ENCODE peak calls at places on chromosomes 11 and 22, in four cellular contexts. One of them, this sample, is unnamed.

GRCh38 chr11:12086271-12087074 is 23.9 kb upstream of the MICAL2 start:
- DNase-seq in HCT116: peak
- DNase-seq in IMR-90: peak
- DNase-seq in sigmoid colon: peak
- DNase-seq in this sample: no peak

GRCh38 chr11:123587559-123587958 is 66.9 kb downstream of the SCN3B start:
- DNase-seq in HCT116: no peak
- DNase-seq in IMR-90: no peak
- DNase-seq in sigmoid colon: no peak
- DNase-seq in this sample: no peak

GRCh38 chr11:64284962-64285884 is at the start of gene GPR137:
- DNase-seq in HCT116: no peak
- DNase-seq in IMR-90: peak
- DNase-seq in sigmoid colon: peak
- DNase-seq in this sample: peak

GRCh38 chr22:39661842-39662676 is 91.5 kb downstream of the CACNA1I start:
- DNase-seq in HCT116: no peak
- DNase-seq in IMR-90: no peak
- DNase-seq in sigmoid colon: no peak
- DNase-seq in this sample: no peak

GRCh38 chr22:19003518-19003917 is 67.4 kb upstream of the PRODH start:
- DNase-seq in HCT116: no peak
- DNase-seq in IMR-90: no peak
- DNase-seq in sigmoid colon: no peak
- DNase-seq in this sample: no peak

GRCh38 chr11:90803366-90803765 is 580.5 kb upstream of the CHORDC1 start:
- DNase-seq in HCT116: no peak
- DNase-seq in IMR-90: no peak
- DNase-seq in sigmoid colon: no peak
- DNase-seq in this sample: no peak

GRCh38 chr11:131668867-131669780 is 298.7 kb downstream of the NTM start:
- DNase-seq in HCT116: peak
- DNase-seq in IMR-90: peak
- DNase-seq in sigmoid colon: peak
- DNase-seq in this sample: peak

GRCh38 chr11:94511932-94512781 is at the start of gene C11orf97:
- DNase-seq in HCT116: no peak
- DNase-seq in IMR-90: peak
- DNase-seq in sigmoid colon: peak
- DNase-seq in this sample: no peak

GRCh38 chr11:19367051-19367709 is 126.4 kb upstream of the E2F8 start:
- DNase-seq in HCT116: no peak
- DNase-seq in IMR-90: peak
- DNase-seq in sigmoid colon: no peak
- DNase-seq in this sample: no peak

GRCh38 chr11:107042748-107043147 is 24.5 kb upstream of the GUCY1A2 start:
- DNase-seq in HCT116: no peak
- DNase-seq in IMR-90: no peak
- DNase-seq in sigmoid colon: no peak
- DNase-seq in this sample: no peak

GRCh38 chr11:121304750-121305149 is 12.2 kb downstream of the SC5D start:
- DNase-seq in HCT116: no peak
- DNase-seq in IMR-90: peak
- DNase-seq in sigmoid colon: no peak
- DNase-seq in this sample: no peak
- TF ChIP-seq POLR2A in HCT116: no peak
- TF ChIP-seq POLR2A in IMR-90: no peak
- TF ChIP-seq POLR2A in sigmoid colon: no peak
- TF ChIP-seq POLR2A in this sample: no peak

DNA sequence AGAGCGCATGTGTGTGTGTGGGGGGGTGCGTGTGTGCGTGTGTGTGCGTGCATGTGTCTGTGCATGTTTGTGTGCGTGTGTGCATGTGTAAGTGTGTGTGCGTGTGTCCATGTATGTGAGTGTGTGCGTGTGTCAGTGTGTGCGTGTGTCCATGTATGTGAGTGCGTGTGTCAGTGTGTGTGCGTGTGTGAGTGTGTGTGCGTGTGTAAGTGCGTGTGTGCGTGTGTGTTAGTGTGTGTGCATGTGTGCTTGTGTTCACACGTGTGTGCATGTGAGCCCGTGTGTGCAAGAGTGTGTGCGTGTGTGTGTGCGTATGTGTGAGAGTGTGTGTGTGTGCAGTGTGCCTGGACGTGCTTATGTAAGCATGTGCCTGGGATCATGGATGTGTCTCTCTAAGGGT is 14.7 kb upstream of the APOL6 start:
- DNase-seq in HCT116: no peak
- DNase-seq in IMR-90: no peak
- DNase-seq in sigmoid colon: peak
- DNase-seq in this sample: no peak
- TF ChIP-seq POLR2A in HCT116: no peak
- TF ChIP-seq POLR2A in IMR-90: no peak
- TF ChIP-seq POLR2A in sigmoid colon: no peak
- TF ChIP-seq POLR2A in this sample: no peak

GRCh38 chr22:26065847-26066246 is 103.4 kb upstream of the SEZ6L start:
- DNase-seq in HCT116: no peak
- DNase-seq in IMR-90: no peak
- DNase-seq in sigmoid colon: no peak
- DNase-seq in this sample: no peak
- TF ChIP-seq POLR2A in HCT116: no peak
- TF ChIP-seq POLR2A in IMR-90: no peak
- TF ChIP-seq POLR2A in sigmoid colon: no peak
- TF ChIP-seq POLR2A in this sample: no peak

GRCh38 chr11:105398636-105399035 is 211.2 kb upstream of the GRIA4 start:
- DNase-seq in HCT116: no peak
- DNase-seq in IMR-90: no peak
- DNase-seq in sigmoid colon: no peak
- DNase-seq in this sample: no peak
- TF ChIP-seq POLR2A in HCT116: no peak
- TF ChIP-seq POLR2A in IMR-90: no peak
- TF ChIP-seq POLR2A in sigmoid colon: no peak
- TF ChIP-seq POLR2A in this sample: no peak

DNA sequence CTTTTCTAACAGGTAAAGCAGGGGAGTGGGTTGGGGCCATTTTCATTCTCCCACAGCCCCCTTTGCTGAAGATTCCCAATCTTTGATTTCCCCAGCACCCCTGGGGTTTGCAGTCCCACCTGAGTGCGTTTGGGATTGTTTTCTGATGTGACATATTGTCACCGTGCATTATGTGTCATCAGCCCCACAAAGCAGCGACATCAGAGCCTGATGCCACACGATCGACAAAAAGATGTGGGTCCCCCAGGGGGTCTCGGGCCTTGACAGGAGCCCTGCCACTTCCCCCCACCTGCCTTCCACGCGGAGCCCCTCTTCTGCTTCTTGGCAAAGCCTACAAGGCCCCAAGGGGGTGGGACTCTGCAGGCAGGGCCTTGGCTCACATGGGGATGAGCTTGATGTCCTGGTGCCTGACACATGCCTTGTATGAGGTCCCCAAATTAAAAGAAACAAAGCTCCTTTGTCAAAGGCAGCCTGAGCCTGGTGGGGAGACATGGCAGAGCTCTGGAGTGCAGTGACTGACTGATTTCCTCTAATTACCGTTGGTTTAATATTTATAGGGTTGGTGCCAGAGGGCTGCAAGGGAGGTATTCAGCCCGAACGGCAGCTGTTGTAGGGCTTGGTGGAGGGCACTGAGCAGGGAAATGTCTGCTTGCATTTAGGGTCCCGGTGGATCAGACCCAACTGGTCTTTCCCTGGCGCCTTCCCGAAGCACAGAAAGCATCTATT is 149.2 kb downstream of the MIAT start:
- DNase-seq in HCT116: no peak
- DNase-seq in IMR-90: no peak
- DNase-seq in sigmoid colon: no peak
- DNase-seq in this sample: no peak
- TF ChIP-seq POLR2A in HCT116: no peak
- TF ChIP-seq POLR2A in IMR-90: no peak
- TF ChIP-seq POLR2A in sigmoid colon: no peak
- TF ChIP-seq POLR2A in this sample: no peak

GRCh38 chr11:592501-592900 is 16.2 kb downstream of the PHRF1 start:
- DNase-seq in HCT116: no peak
- DNase-seq in IMR-90: no peak
- DNase-seq in sigmoid colon: no peak
- DNase-seq in this sample: no peak
- TF ChIP-seq POLR2A in HCT116: no peak
- TF ChIP-seq POLR2A in IMR-90: no peak
- TF ChIP-seq POLR2A in sigmoid colon: no peak
- TF ChIP-seq POLR2A in this sample: no peak

DNA sequence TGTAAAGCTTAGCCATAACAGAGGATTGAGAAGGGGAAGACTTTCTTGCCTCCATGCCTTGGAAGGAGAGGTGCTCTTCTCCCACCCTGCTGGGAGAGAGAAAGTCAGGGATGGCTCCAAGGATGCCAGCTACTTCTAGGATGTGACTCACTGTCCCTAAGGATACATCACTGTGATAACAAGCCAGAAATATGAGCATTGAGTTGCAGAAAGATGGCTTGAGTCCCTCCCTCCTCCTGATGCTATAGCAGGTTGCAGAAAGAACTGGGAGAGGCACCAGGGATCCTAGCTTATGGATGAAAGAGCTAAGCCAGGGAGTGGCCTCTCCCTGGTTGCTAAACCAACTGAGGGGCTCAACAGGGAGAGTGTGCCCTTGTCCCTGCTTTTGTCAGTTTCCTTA is 27.8 kb upstream of the FJX1 start:
- DNase-seq in HCT116: no peak
- DNase-seq in IMR-90: peak
- DNase-seq in sigmoid colon: no peak
- DNase-seq in this sample: no peak
- TF ChIP-seq POLR2A in HCT116: no peak
- TF ChIP-seq POLR2A in IMR-90: no peak
- TF ChIP-seq POLR2A in sigmoid colon: no peak
- TF ChIP-seq POLR2A in this sample: no peak

GRCh38 chr11:62805044-62805892 is at the start of gene NXF1:
- DNase-seq in HCT116: peak
- DNase-seq in IMR-90: peak
- DNase-seq in sigmoid colon: peak
- DNase-seq in this sample: peak
- TF ChIP-seq POLR2A in HCT116: peak
- TF ChIP-seq POLR2A in IMR-90: peak
- TF ChIP-seq POLR2A in sigmoid colon: peak
- TF ChIP-seq POLR2A in this sample: peak

GRCh38 chr11:116123739-116124138 is 619.5 kb upstream of the CADM1 start:
- DNase-seq in HCT116: no peak
- DNase-seq in IMR-90: no peak
- DNase-seq in sigmoid colon: no peak
- DNase-seq in this sample: no peak
- TF ChIP-seq POLR2A in HCT116: no peak
- TF ChIP-seq POLR2A in IMR-90: no peak
- TF ChIP-seq POLR2A in sigmoid colon: no peak
- TF ChIP-seq POLR2A in this sample: no peak

This sample was measured in H54.